ENCODE peak calls at places on chromosomes 13 and 19, in ten cellular contexts. K, F, W, P, C, Y, Z, V, B and L are unnamed samples.

GRCh38 chr13:32200741-32201140 is 114.4 kb downstream of the ZAR1L start:
- DNase-seq in Y (no peak), B (no peak), C (no peak), W (no peak), K (no peak), F (no peak), V (no peak), P (no peak), Z (no peak), L (no peak)

GRCh38 chr19:8702350-8702749 is 3.8 kb upstream of the ACTL9 start:
- DNase-seq in C (no peak), V (no peak), W (no peak), K (no peak), P (no peak), F (no peak), B (no peak), Y (peak), Z (no peak), L (no peak)

GRCh38 chr19:3463959-3464796 is 16.1 kb downstream of the SMIM24 start:
- DNase-seq in P (no peak), F (no peak), K (no peak), Y (no peak), W (no peak), C (no peak), Z (no peak), B (no peak), V (no peak), L (no peak)

GRCh38 chr19:45251452-45252354 is 632 bp downstream of the MARK4 start:
- DNase-seq in W (no peak), C (no peak), B (no peak), V (no peak), F (peak), P (no peak), K (no peak), Y (peak), Z (no peak), L (no peak)

GRCh38 chr13:41694902-41695301 is 237.6 kb downstream of the RGCC start:
- DNase-seq in B (peak), Z (peak), K (peak), F (peak), Y (peak), V (peak), W (peak), P (peak), C (peak), L (no peak)

GRCh38 chr13:42392706-42393572 is 121.0 kb downstream of the AKAP11 start:
- DNase-seq in B (no peak), V (no peak), Z (no peak), C (no peak), P (no peak), K (no peak), Y (peak), W (peak), F (peak), L (no peak)

GRCh38 chr13:110103026-110103425 is 203.9 kb downstream of the COL4A1 start:
- DNase-seq in F (no peak), V (no peak), Z (no peak), B (no peak), K (no peak), Y (no peak), C (no peak), P (no peak), W (peak), L (no peak)

GRCh38 chr19:47469719-47470118 is 2.0 kb downstream of the SLC8A2 start:
- DNase-seq in Y (no peak), P (no peak), K (no peak), B (no peak), C (no peak), F (no peak), W (no peak), V (no peak), Z (no peak), L (no peak)

GRCh38 chr13:52665325-52665724 is 12.7 kb downstream of the SUGT1 start:
- DNase-seq in P (no peak), K (no peak), V (peak), C (peak), B (no peak), Y (peak), Z (no peak), F (peak), W (peak), L (no peak)

GRCh38 chr13:107960301-107960700 is 255.0 kb downstream of the LIG4 start:
- DNase-seq in F (no peak), V (no peak), P (no peak), K (no peak), B (no peak), C (no peak), Z (no peak), Y (no peak), W (peak), L (no peak)

GRCh38 chr19:33687761-33688656 is 66.3 kb downstream of the CHST8 start:
- DNase-seq in W (no peak), P (no peak), B (no peak), Z (no peak), V (no peak), K (no peak), Y (no peak), F (no peak), C (no peak), L (no peak)

GRCh38 chr19:3557461-3558248 is at the start of gene MFSD12:
- DNase-seq in B (peak), K (peak), P (peak), Z (peak), C (peak), F (peak), W (peak), Y (peak), V (peak), L (peak)

GRCh38 chr13:79880820-79881219 is 399.9 kb downstream of the NDFIP2 start:
- DNase-seq in Z (no peak), F (no peak), Y (peak), V (no peak), C (no peak), W (peak), P (no peak), B (no peak), K (no peak), L (no peak)

GRCh38 chr19:10270180-10270615 is 722 bp upstream of the ICAM1 start:
- DNase-seq in C (no peak), K (peak), W (peak), Z (peak), B (no peak), Y (no peak), P (no peak), F (no peak), V (no peak), L (no peak)

GRCh38 chr19:51418707-51419106 is 1.3 kb upstream of the SIGLEC10 start:
- DNase-seq in Y (no peak), K (no peak), B (no peak), Z (no peak), W (no peak), F (no peak), C (no peak), P (no peak), V (no peak), L (no peak)

GRCh38 chr13:113820813-113821651 is 42.8 kb downstream of the GAS6 start:
- DNase-seq in C (peak), Y (peak), P (no peak), B (peak), F (peak), K (peak), V (peak), Z (peak), W (peak), L (no peak)

GRCh38 chr13:49996166-49996915 is 501 bp upstream of the TRIM13 start:
- DNase-seq in B (peak), V (peak), Y (peak), C (peak), Z (peak), W (peak), F (peak), P (peak), K (peak), L (no peak)

GRCh38 chr19:40304306-40304705 is 19.2 kb upstream of the AKT2 start:
- DNase-seq in B (no peak), P (no peak), F (no peak), Z (no peak), Y (no peak), W (no peak), K (no peak), V (no peak), C (no peak), L (no peak)

GRCh38 chr19:3225677-3226093 is 1.2 kb downstream of the CELF5 start:
- DNase-seq in V (no peak), K (no peak), Z (no peak), F (no peak), W (no peak), P (no peak), Y (no peak), C (no peak), B (no peak), L (no peak)

GRCh38 chr19:10887616-10888367 is 16.4 kb downstream of the CARM1 start:
- DNase-seq in B (no peak), V (no peak), Z (no peak), P (no peak), C (no peak), K (no peak), F (no peak), Y (peak), W (no peak), L (no peak)

GRCh38 chr13:33799950-33800592 is 17.9 kb upstream of the RFC3 start:
- DNase-seq in P (no peak), W (peak), Y (peak), C (peak), Z (no peak), K (no peak), B (peak), F (peak), V (peak), L (no peak)

GRCh38 chr13:30346159-30346788 is 38.9 kb upstream of the KATNAL1 start:
- DNase-seq in Y (no peak), P (no peak), C (no peak), K (no peak), Z (no peak), B (no peak), W (no peak), F (no peak), V (no peak), L (peak)

GRCh38 chr19:18649371-18650047 is 12.7 kb downstream of the KLHL26 start:
- DNase-seq in B (peak), F (peak), K (no peak), Z (peak), C (peak), W (peak), Y (peak), V (no peak), P (no peak), L (no peak)

GRCh38 chr13:86000546-86000945 is 201.3 kb upstream of the SLITRK6 start:
- DNase-seq in V (no peak), Z (no peak), W (no peak), Y (peak), P (no peak), B (no peak), K (no peak), F (no peak), C (no peak), L (no peak)

GRCh38 chr19:5718579-5719273 is 1.2 kb downstream of the LONP1 start:
- DNase-seq in Y (peak), Z (no peak), F (peak), P (no peak), B (peak), V (peak), K (no peak), C (peak), W (peak), L (peak)

GRCh38 chr13:45162821-45163220 is 38.0 kb downstream of the KCTD4 start:
- DNase-seq in P (no peak), W (peak), Z (no peak), V (peak), Y (peak), F (peak), K (no peak), B (peak), C (peak), L (no peak)

GRCh38 chr13:49248433-49249002 is 793 bp downstream of the CDADC1 start:
- DNase-seq in W (peak), P (no peak), Z (no peak), V (peak), Y (peak), F (peak), B (peak), K (no peak), C (peak), L (no peak)

GRCh38 chr13:72970956-72971355 is 87.8 kb upstream of the KLF5 start:
- DNase-seq in C (peak), Y (peak), B (peak), P (no peak), F (peak), Z (no peak), V (peak), W (peak), K (no peak), L (no peak)

GRCh38 chr13:34675626-34676025 is 266.4 kb upstream of the NBEA start:
- DNase-seq in W (peak), V (no peak), K (no peak), F (no peak), Y (no peak), C (no peak), P (no peak), Z (no peak), B (peak), L (no peak)

GRCh38 chr13:95707442-95708389 is 30.8 kb downstream of the DNAJC3 start:
- DNase-seq in Y (no peak), B (no peak), C (no peak), V (no peak), K (no peak), P (no peak), Z (no peak), W (no peak), F (no peak), L (no peak)

GRCh38 chr19:29098091-29098490 is 114.9 kb downstream of the UQCRFS1 start:
- DNase-seq in B (no peak), V (no peak), Y (no peak), K (no peak), F (no peak), P (no peak), W (no peak), C (no peak), Z (peak), L (no peak)

GRCh38 chr19:24033962-24034342 is 53.0 kb upstream of the ZNF254 start:
- DNase-seq in Y (peak), Z (peak), P (peak), C (peak), V (peak), K (no peak), B (peak), F (peak), W (peak), L (no peak)

DNA sequence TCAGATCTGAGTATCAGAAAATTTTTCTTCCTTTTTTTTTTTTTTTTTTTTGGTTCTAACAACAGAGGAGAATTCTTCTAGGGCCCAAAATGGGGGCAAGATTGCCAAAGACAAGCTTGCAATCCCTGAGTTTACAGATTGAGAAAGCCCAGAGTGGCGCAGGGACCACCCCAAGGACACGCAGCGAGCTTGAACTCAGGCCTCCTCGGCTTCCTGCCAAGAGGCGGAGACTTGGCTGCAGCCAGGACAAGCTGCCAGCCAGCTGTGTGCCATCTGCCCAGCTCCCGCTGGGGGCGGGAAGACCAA is 508 bp upstream of the MRPL34 start:
- DNase-seq in B (no peak), W (no peak), K (no peak), P (no peak), V (no peak), Y (no peak), F (no peak), C (no peak), Z (no peak), L (no peak)
- H3K4me3 ChIP-seq in B (peak), W (peak), K (peak), P (peak), V (no peak), Y (no peak), F (peak), C (peak), Z (peak), L (peak)

GRCh38 chr19:48634036-48634342 is 3.2 kb downstream of the DBP start:
- DNase-seq in K (no peak), V (no peak), F (no peak), W (no peak), Z (no peak), B (no peak), Y (no peak), P (no peak), C (no peak), L (no peak)
- H3K4me3 ChIP-seq in K (peak), V (peak), F (no peak), W (peak), Z (peak), B (no peak), Y (peak), P (peak), C (peak), L (peak)

DNA sequence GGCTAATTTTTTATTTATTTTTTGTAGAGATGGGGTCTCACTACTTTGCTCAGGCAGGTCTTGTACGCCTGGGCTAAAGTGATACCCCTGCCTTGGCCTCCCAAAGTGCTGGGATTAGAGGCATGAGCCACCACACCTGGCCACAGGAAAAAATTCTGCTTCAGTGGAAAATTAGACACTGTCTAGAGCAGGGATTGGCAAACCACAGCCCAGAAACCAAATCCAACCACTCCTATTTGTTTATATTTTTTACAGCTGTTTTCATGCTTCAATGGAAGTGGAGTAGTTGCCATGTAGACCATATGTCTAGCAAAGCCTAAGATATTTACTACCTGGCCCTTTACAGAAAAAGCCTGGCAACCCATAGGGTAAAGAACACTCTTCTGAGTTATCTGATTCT is 123.7 kb upstream of the MRI1 start:
- DNase-seq in V (no peak), B (no peak), P (no peak), W (no peak), K (no peak), Y (no peak), F (no peak), C (no peak), Z (no peak), L (no peak)
- H3K4me3 ChIP-seq in V (no peak), B (no peak), P (no peak), W (no peak), K (no peak), Y (no peak), F (no peak), C (no peak), Z (no peak), L (no peak)

DNA sequence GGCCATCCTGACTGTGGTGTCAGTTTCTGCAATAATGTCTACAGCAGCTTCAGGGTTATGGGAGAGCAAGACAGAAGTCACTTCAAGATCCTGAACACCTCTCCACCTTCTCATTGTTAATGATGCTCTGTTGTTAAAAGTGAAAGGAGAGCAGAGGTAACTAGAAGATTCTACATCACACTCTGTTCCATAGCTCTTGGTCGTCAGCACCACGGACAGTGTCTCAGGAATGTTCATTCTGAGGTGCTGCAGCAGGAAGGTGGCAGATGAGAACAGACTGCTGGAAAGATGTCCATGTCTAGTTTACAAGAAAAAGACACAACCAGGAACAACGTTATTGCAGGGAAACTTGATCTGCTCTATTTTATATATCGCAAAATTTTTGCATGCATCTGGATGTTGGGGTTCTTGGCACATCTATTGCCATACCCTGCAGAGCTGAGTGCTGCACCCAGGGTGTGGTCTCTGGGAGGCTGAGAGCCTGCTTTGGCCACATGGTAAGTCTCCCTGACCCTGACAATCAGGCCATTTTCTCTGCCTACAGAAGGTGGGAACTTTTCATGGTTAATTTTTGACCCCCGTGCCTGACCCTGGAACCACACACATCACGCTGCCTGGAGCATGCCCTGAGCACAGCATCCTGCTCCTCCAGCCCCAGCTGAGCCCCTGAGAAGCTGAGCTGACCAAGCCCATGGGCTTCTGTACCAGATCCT is 12.7 kb downstream of the CEACAM21 start:
- DNase-seq in F (peak), W (peak), Z (no peak), P (no peak), K (no peak), Y (peak), B (peak), C (peak), V (peak), L (no peak)
- H3K4me3 ChIP-seq in F (no peak), W (no peak), Z (no peak), P (no peak), K (no peak), Y (no peak), B (no peak), C (no peak), V (no peak), L (no peak)

GRCh38 chr19:35907377-35907745 is 734 bp downstream of the TYROBP start:
- DNase-seq in V (no peak), B (no peak), F (no peak), C (no peak), P (no peak), Z (no peak), Y (no peak), W (no peak), K (no peak), L (no peak)
- H3K4me3 ChIP-seq in V (no peak), B (no peak), F (no peak), C (no peak), P (peak), Z (peak), Y (no peak), W (no peak), K (peak), L (no peak)

GRCh38 chr19:49672131-49672919 is 4.7 kb upstream of the PRMT1 start:
- DNase-seq in W (peak), F (peak), K (no peak), Y (peak), Z (peak), B (peak), V (peak), C (peak), P (no peak), L (no peak)
- H3K4me3 ChIP-seq in W (peak), F (no peak), K (no peak), Y (no peak), Z (no peak), B (peak), V (no peak), C (no peak), P (peak), L (peak)

GRCh38 chr19:55147408-55148251 is 1.4 kb downstream of the TNNT1 start:
- DNase-seq in V (peak), F (no peak), Y (no peak), K (no peak), C (no peak), Z (peak), B (no peak), W (no peak), P (no peak), L (no peak)

GRCh38 chr19:55146078-55146647 is 2.8 kb downstream of the TNNT1 start:
- DNase-seq in P (no peak), V (peak), W (no peak), B (no peak), Y (peak), Z (no peak), K (no peak), F (no peak), C (no peak), L (no peak)

GRCh38 chr19:55149078-55150003 is at the start of gene TNNT1:
- DNase-seq in B (no peak), V (peak), C (no peak), P (no peak), Y (no peak), F (no peak), W (no peak), K (no peak), Z (peak), L (no peak)

GRCh38 chr19:55145241-55145640 is 3.8 kb downstream of the TNNT1 start:
- DNase-seq in Z (no peak), P (no peak), Y (no peak), C (no peak), W (no peak), V (no peak), K (no peak), F (no peak), B (no peak), L (no peak)

DNA sequence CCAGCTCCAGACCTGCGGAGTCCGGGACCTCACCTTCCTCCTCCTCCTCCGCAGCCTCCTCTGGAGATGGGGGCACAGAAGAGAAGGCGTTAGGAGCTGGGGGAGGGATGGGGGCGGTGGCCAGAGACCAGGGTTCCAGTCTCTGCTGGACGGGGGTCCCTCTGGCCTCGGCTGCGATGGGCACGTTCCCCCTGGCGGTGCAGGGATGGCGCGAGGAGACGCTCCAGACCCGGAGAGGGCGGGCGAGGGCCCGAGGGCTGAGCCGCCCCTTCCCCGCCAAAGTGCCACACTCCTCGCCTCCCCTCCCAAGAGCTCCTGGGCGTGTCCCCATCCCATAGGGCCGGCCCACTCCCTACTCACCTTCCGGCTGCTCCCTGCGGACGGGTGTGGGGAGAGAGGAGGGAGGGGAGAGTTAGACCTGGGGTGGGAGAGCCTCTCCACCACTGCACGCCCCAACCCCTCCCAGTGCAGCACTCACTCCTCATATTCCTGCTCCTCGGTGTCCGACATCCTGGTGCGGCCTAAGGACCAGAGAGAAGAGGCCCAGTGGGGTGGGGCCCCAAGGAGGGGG is 2.3 kb downstream of the TNNT1 start:
- DNase-seq in B (no peak), C (no peak), W (no peak), P (no peak), F (no peak), K (no peak), V (peak), Y (peak), Z (no peak), L (no peak)
- H3K4me3 ChIP-seq in B (no peak), C (no peak), W (no peak), P (no peak), F (no peak), K (no peak), V (peak), Y (peak), Z (peak), L (no peak)

GRCh38 chr19:30229524-30230174 is 142.5 kb upstream of the ZNF536 start:
- DNase-seq in Y (no peak), B (peak), F (no peak), W (no peak), V (no peak), K (no peak), C (peak), P (no peak), Z (no peak), L (no peak)
- H3K4me3 ChIP-seq in Y (no peak), B (no peak), F (no peak), W (no peak), V (no peak), K (no peak), C (no peak), P (no peak), Z (no peak), L (no peak)